ENCODE peak calls at places on chromosomes 3 and 15, in six cellular contexts. One of them, this sample, is unnamed. For H3K9me3, the result is how much of the 10 kb centered on the place peaks cover.

GRCh38 chr3:127206154-127206553 is 13.2 kb downstream of the PRR23E start:
- ATAC-seq in HCT116: no peak
- ATAC-seq in HepG2: no peak
- ATAC-seq in Panc1: no peak
- ATAC-seq in GM12878: peak
- ATAC-seq in upper lobe of left lung: no peak
- ATAC-seq in this sample: no peak

GRCh38 chr15:43998607-43999006 is 171.8 kb downstream of the WDR76 start:
- ATAC-seq in HepG2: no peak
- ATAC-seq in HCT116: no peak
- ATAC-seq in upper lobe of left lung: peak
- ATAC-seq in Panc1: no peak
- ATAC-seq in GM12878: no peak
- ATAC-seq in this sample: peak

GRCh38 chr15:31254431-31255175 is 72.0 kb upstream of the KLF13 start:
- ATAC-seq in Panc1: peak
- ATAC-seq in HepG2: no peak
- ATAC-seq in HCT116: no peak
- ATAC-seq in upper lobe of left lung: peak
- ATAC-seq in GM12878: no peak
- ATAC-seq in this sample: peak

GRCh38 chr3:124276863-124277515 is 285.1 kb upstream of the ROPN1 start:
- ATAC-seq in upper lobe of left lung: no peak
- ATAC-seq in HCT116: no peak
- ATAC-seq in GM12878: no peak
- ATAC-seq in Panc1: no peak
- ATAC-seq in HepG2: no peak
- ATAC-seq in this sample: peak

GRCh38 chr3:101943028-101943427 is 93.7 kb downstream of the NFKBIZ start:
- ATAC-seq in Panc1: no peak
- ATAC-seq in upper lobe of left lung: no peak
- ATAC-seq in GM12878: peak
- ATAC-seq in HCT116: no peak
- ATAC-seq in HepG2: no peak
- ATAC-seq in this sample: no peak

GRCh38 chr3:124260206-124260915 is 268.4 kb upstream of the ROPN1 start:
- ATAC-seq in Panc1: no peak
- ATAC-seq in upper lobe of left lung: peak
- ATAC-seq in HCT116: no peak
- ATAC-seq in HepG2: no peak
- ATAC-seq in GM12878: peak
- ATAC-seq in this sample: peak

GRCh38 chr15:73752817-73753214 is 335 bp downstream of the INSYN1 start:
- ATAC-seq in HCT116: peak
- ATAC-seq in upper lobe of left lung: peak
- ATAC-seq in Panc1: peak
- ATAC-seq in HepG2: peak
- ATAC-seq in GM12878: no peak
- ATAC-seq in this sample: peak

GRCh38 chr3:69420781-69421520 is 35.1 kb upstream of the FRMD4B start:
- ATAC-seq in GM12878: no peak
- ATAC-seq in HCT116: no peak
- ATAC-seq in HepG2: no peak
- ATAC-seq in upper lobe of left lung: peak
- ATAC-seq in Panc1: no peak
- ATAC-seq in this sample: peak

GRCh38 chr3:15499536-15499935 is 22.0 kb downstream of the COLQ start:
- ATAC-seq in HCT116: no peak
- ATAC-seq in Panc1: no peak
- ATAC-seq in HepG2: no peak
- ATAC-seq in upper lobe of left lung: peak
- ATAC-seq in GM12878: no peak
- ATAC-seq in this sample: peak

GRCh38 chr3:115436767-115437301 is 186.5 kb upstream of the GAP43 start:
- ATAC-seq in upper lobe of left lung: no peak
- ATAC-seq in HCT116: peak
- ATAC-seq in Panc1: no peak
- ATAC-seq in GM12878: no peak
- ATAC-seq in HepG2: no peak
- ATAC-seq in this sample: no peak

GRCh38 chr3:56411147-56411546 is 57.1 kb downstream of the ERC2 start:
- ATAC-seq in HepG2: no peak
- ATAC-seq in HCT116: no peak
- ATAC-seq in upper lobe of left lung: no peak
- ATAC-seq in GM12878: no peak
- ATAC-seq in Panc1: no peak
- ATAC-seq in this sample: no peak

GRCh38 chr3:134378384-134378783 is 4.1 kb upstream of the AMOTL2 start:
- ATAC-seq in upper lobe of left lung: no peak
- ATAC-seq in HepG2: peak
- ATAC-seq in HCT116: peak
- ATAC-seq in GM12878: peak
- ATAC-seq in Panc1: no peak
- ATAC-seq in this sample: no peak

GRCh38 chr3:73036694-73037368 is 24.6 kb upstream of the EBLN2 start:
- ATAC-seq in upper lobe of left lung: no peak
- ATAC-seq in HCT116: no peak
- ATAC-seq in HepG2: no peak
- ATAC-seq in GM12878: peak
- ATAC-seq in Panc1: no peak
- ATAC-seq in this sample: no peak

GRCh38 chr15:62850318-62850717 is 192.2 kb upstream of the TPM1 start:
- ATAC-seq in HCT116: no peak
- ATAC-seq in GM12878: no peak
- ATAC-seq in upper lobe of left lung: no peak
- ATAC-seq in Panc1: no peak
- ATAC-seq in HepG2: no peak
- ATAC-seq in this sample: no peak

GRCh38 chr15:88655780-88656488 is 17.1 kb downstream of the ISG20 start:
- ATAC-seq in GM12878: no peak
- ATAC-seq in Panc1: no peak
- ATAC-seq in HCT116: no peak
- ATAC-seq in upper lobe of left lung: no peak
- ATAC-seq in HepG2: no peak
- ATAC-seq in this sample: no peak

GRCh38 chr3:71089271-71089670 is 494.3 kb downstream of the FOXP1 start:
- ATAC-seq in HepG2: no peak
- ATAC-seq in upper lobe of left lung: peak
- ATAC-seq in HCT116: no peak
- ATAC-seq in Panc1: no peak
- ATAC-seq in GM12878: no peak
- ATAC-seq in this sample: no peak

GRCh38 chr3:62923092-62923491 is 47.9 kb upstream of the CADPS start:
- ATAC-seq in GM12878: no peak
- ATAC-seq in upper lobe of left lung: no peak
- ATAC-seq in HepG2: peak
- ATAC-seq in HCT116: no peak
- ATAC-seq in Panc1: no peak
- ATAC-seq in this sample: no peak

GRCh38 chr15:38660726-38661125 is 96.1 kb upstream of the RASGRP1 start:
- ATAC-seq in HepG2: no peak
- ATAC-seq in upper lobe of left lung: no peak
- ATAC-seq in HCT116: no peak
- ATAC-seq in GM12878: peak
- ATAC-seq in Panc1: no peak
- ATAC-seq in this sample: no peak

GRCh38 chr3:132661120-132661519 is 991 bp downstream of the UBA5 start:
- ATAC-seq in HCT116: no peak
- ATAC-seq in Panc1: no peak
- ATAC-seq in HepG2: no peak
- ATAC-seq in upper lobe of left lung: no peak
- ATAC-seq in GM12878: no peak
- ATAC-seq in this sample: no peak

GRCh38 chr15:53389271-53389670 is 370.2 kb downstream of the WDR72 start:
- ATAC-seq in Panc1: no peak
- ATAC-seq in HCT116: no peak
- ATAC-seq in HepG2: no peak
- ATAC-seq in GM12878: no peak
- ATAC-seq in upper lobe of left lung: no peak
- ATAC-seq in this sample: no peak

GRCh38 chr15:96421211-96421610 is 90.7 kb downstream of the NR2F2 start:
- ATAC-seq in upper lobe of left lung: no peak
- ATAC-seq in HepG2: no peak
- ATAC-seq in Panc1: no peak
- ATAC-seq in GM12878: peak
- ATAC-seq in HCT116: no peak
- ATAC-seq in this sample: no peak

GRCh38 chr15:76341366-76342045 is 4.9 kb downstream of the ISL2 start:
- ATAC-seq in HCT116: no peak
- ATAC-seq in Panc1: peak
- ATAC-seq in GM12878: no peak
- ATAC-seq in HepG2: no peak
- ATAC-seq in upper lobe of left lung: no peak
- ATAC-seq in this sample: no peak

GRCh38 chr15:90892498-90893174 is 8.3 kb downstream of the FES start:
- ATAC-seq in upper lobe of left lung: no peak
- ATAC-seq in Panc1: no peak
- ATAC-seq in HepG2: peak
- ATAC-seq in GM12878: no peak
- ATAC-seq in HCT116: peak
- ATAC-seq in this sample: no peak

GRCh38 chr15:90895571-90896117 is 7.5 kb upstream of the MAN2A2 start:
- ATAC-seq in HepG2: no peak
- ATAC-seq in upper lobe of left lung: no peak
- ATAC-seq in HCT116: no peak
- ATAC-seq in Panc1: peak
- ATAC-seq in GM12878: no peak
- ATAC-seq in this sample: no peak

GRCh38 chr15:90891346-90891949 is 7.1 kb downstream of the FES start:
- ATAC-seq in Panc1: no peak
- ATAC-seq in HCT116: no peak
- ATAC-seq in HepG2: no peak
- ATAC-seq in GM12878: no peak
- ATAC-seq in upper lobe of left lung: no peak
- ATAC-seq in this sample: no peak

GRCh38 chr15:90892023-90892422 is 7.7 kb downstream of the FES start:
- ATAC-seq in HCT116: no peak
- ATAC-seq in upper lobe of left lung: no peak
- ATAC-seq in GM12878: no peak
- ATAC-seq in HepG2: no peak
- ATAC-seq in Panc1: no peak
- ATAC-seq in this sample: no peak

GRCh38 chr15:90893175-90894090 is 9.1 kb downstream of the FES start:
- ATAC-seq in HCT116: peak
- ATAC-seq in Panc1: peak
- ATAC-seq in HepG2: peak
- ATAC-seq in GM12878: no peak
- ATAC-seq in upper lobe of left lung: no peak
- ATAC-seq in this sample: no peak
- TF ChIP-seq POLR2AphosphoS5 in HCT116: peak
- TF ChIP-seq POLR2AphosphoS5 in Panc1: no peak
- TF ChIP-seq POLR2AphosphoS5 in HepG2: peak
- TF ChIP-seq POLR2AphosphoS5 in GM12878: no peak
- TF ChIP-seq POLR2AphosphoS5 in upper lobe of left lung: no peak
- TF ChIP-seq POLR2AphosphoS5 in this sample: no peak

GRCh38 chr3:184176377-184177330 is 2.0 kb downstream of the AP2M1 start:
- ATAC-seq in HCT116: peak
- ATAC-seq in GM12878: no peak
- ATAC-seq in Panc1: peak
- ATAC-seq in HepG2: peak
- ATAC-seq in upper lobe of left lung: peak
- ATAC-seq in this sample: peak
- H3K4me3 ChIP-seq in HCT116: peak
- H3K4me3 ChIP-seq in GM12878: peak
- H3K4me3 ChIP-seq in Panc1: peak
- H3K4me3 ChIP-seq in HepG2: peak
- H3K4me3 ChIP-seq in upper lobe of left lung: peak
- H3K4me3 ChIP-seq in this sample: peak

DNA sequence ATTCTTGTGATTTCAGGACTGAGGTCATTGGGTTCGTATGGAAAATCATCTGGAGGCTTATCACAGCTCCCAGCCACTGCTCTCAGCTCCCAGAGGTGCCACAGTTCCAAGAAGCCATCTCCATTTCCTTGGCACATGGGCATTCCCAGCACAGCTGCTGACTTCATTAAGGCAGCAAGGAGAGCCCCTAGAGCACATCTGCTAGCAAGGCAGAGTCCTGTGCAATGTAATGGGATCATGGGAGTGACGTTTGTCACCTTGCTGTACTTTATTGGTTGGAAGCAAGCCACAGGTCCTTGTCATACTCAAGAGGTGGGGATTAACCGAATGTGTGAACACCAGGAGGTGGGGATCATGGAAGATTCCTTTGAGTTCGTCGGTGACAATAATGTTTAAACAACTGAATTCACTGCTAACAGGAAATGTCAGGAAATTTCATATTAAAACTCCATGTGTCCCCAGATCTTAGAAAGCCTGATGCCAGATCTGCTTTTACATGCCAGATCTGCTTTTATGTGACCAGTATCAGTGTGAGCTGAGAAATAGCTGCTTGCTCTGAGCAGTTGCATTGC is 148.8 kb downstream of the GABRG3 start:
- ATAC-seq in Panc1: no peak
- ATAC-seq in upper lobe of left lung: no peak
- ATAC-seq in HepG2: no peak
- ATAC-seq in GM12878: no peak
- ATAC-seq in HCT116: no peak
- ATAC-seq in this sample: no peak
- H3K9me3 ChIP-seq in Panc1: under half
- H3K9me3 ChIP-seq in upper lobe of left lung: under half
- H3K9me3 ChIP-seq in HepG2: under half
- H3K9me3 ChIP-seq in GM12878: under half
- H3K9me3 ChIP-seq in HCT116: under half
- H3K9me3 ChIP-seq in this sample: under half

DNA sequence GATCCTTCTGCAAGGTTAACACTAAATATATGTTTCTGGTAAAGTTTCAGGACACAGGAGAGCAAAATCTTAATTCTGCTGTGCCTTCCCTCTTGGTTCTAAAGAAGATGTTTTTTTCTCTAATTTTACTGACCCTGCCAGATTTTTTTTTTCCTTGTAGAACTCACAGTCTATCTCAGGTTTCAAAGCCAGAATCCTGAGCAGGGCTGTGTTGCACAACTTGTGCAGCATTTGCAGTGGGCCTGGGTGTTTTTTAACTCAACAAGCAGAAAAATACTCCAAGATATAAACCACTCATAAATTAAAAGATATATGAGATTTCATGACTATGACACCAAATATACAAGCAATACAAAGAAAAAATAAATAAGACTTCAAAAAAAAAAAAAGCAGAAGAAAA is 40.2 kb upstream of the ARF4 start:
- ATAC-seq in HCT116: no peak
- ATAC-seq in upper lobe of left lung: no peak
- ATAC-seq in GM12878: no peak
- ATAC-seq in HepG2: no peak
- ATAC-seq in Panc1: no peak
- ATAC-seq in this sample: no peak
- TF ChIP-seq POLR2AphosphoS5 in HCT116: no peak
- TF ChIP-seq POLR2AphosphoS5 in upper lobe of left lung: no peak
- TF ChIP-seq POLR2AphosphoS5 in GM12878: no peak
- TF ChIP-seq POLR2AphosphoS5 in HepG2: no peak
- TF ChIP-seq POLR2AphosphoS5 in Panc1: no peak
- TF ChIP-seq POLR2AphosphoS5 in this sample: no peak